ENCODE peak calls at places on chromosomes 4 and X, in six cellular contexts. E, N, U, Y, R and V are unnamed samples.

GRCh38 chrX:83022020-83022419 is 486.1 kb upstream of the POU3F4 start:
- DNase-seq in E (no peak), N (no peak), U (no peak), Y (no peak), R (no peak), V (no peak)

GRCh38 chr4:113057891-113058290 is 8.4 kb downstream of the ANK2 start:
- DNase-seq in E (no peak), N (peak; percentile 7), U (no peak), Y (no peak), R (no peak), V (no peak)

GRCh38 chrX:71809886-71810285 is 46.7 kb downstream of the CXorf49B start:
- DNase-seq in E (no peak), N (no peak), U (no peak), Y (no peak), R (no peak), V (no peak)

GRCh38 chr4:138235419-138235952 is 6.7 kb downstream of the SLC7A11 start:
- DNase-seq in E (no peak), N (no peak), U (no peak), Y (no peak), R (peak; percentile 90), V (no peak)

GRCh38 chr4:60506061-60506460 is 694.1 kb upstream of the ADGRL3 start:
- DNase-seq in E (no peak), N (no peak), U (no peak), Y (no peak), R (no peak), V (no peak)

GRCh38 chr4:151801547-151802516 is 41.0 kb upstream of the GATB start:
- DNase-seq in E (peak; percentile 37), N (no peak), U (no peak), Y (peak; percentile 29), R (no peak), V (peak; percentile 1)

GRCh38 chrX:68995780-68996551 is 167.1 kb downstream of the EFNB1 start:
- DNase-seq in E (no peak), N (no peak), U (no peak), Y (no peak), R (no peak), V (no peak)

GRCh38 chr4:53908661-53909078 is 155.7 kb downstream of the CHIC2 start:
- DNase-seq in E (no peak), N (peak; percentile 78), U (peak; percentile 61), Y (no peak), R (peak; percentile 72), V (peak; percentile 24)

GRCh38 chrX:21373637-21374162 is 518 bp upstream of the CNKSR2 start:
- DNase-seq in E (no peak), N (peak; percentile 25), U (no peak), Y (no peak), R (no peak), V (no peak)

GRCh38 chrX:104351173-104351769 is 96.5 kb upstream of the ESX1 start:
- DNase-seq in E (no peak), N (no peak), U (no peak), Y (no peak), R (peak; percentile 57), V (no peak)